ENCODE peak calls at places on chromosomes 6 and 20, in seven cellular contexts. A, I, F, N, H, M and E are unnamed samples.
A peak's percentile ranks its signal among the peaks of the same experiment; 100 is the strongest.

GRCh38 chr20:63089051-63089907 is 82.5 kb upstream of the BHLHE23 start:
- DNase-seq in H (no peak), A (no peak), F (no peak), M (peak; percentile 48), N (no peak), I (no peak), E (peak; percentile 46)

GRCh38 chr6:135145509-135145865 is 35.6 kb upstream of the MYB start:
- DNase-seq in M (no peak), H (no peak), F (no peak), I (no peak), A (no peak), N (no peak), E (no peak)

GRCh38 chr6:170031684-170032121 is 259.2 kb downstream of the DLL1 start:
- DNase-seq in I (no peak), H (no peak), A (no peak), M (no peak), N (no peak), F (no peak), E (no peak)

GRCh38 chr6:118715371-118715770 is 64.0 kb upstream of the CEP85L start:
- DNase-seq in M (no peak), H (no peak), I (no peak), F (no peak), A (no peak), N (no peak), E (no peak)

GRCh38 chr6:81304486-81304885 is 448.0 kb downstream of the TENT5A start:
- DNase-seq in F (no peak), H (no peak), A (no peak), M (no peak), N (no peak), I (no peak), E (no peak)

GRCh38 chr6:47248446-47248845 is 61.3 kb downstream of the TNFRSF21 start:
- DNase-seq in M (no peak), I (no peak), A (no peak), H (no peak), F (no peak), N (no peak), E (peak; percentile 43)

GRCh38 chr6:111484655-111484974 is 1.6 kb upstream of the REV3L start:
- DNase-seq in F (no peak), A (no peak), H (no peak), M (no peak), N (peak; percentile 11), I (peak; percentile 29), E (no peak)

GRCh38 chr6:108168026-108168463 is 2.2 kb downstream of the NR2E1 start:
- DNase-seq in N (no peak), F (no peak), I (no peak), A (no peak), M (peak; percentile 66), H (no peak), E (no peak)

GRCh38 chr20:7358670-7359069 is 581.6 kb downstream of the HAO1 start:
- DNase-seq in I (no peak), F (no peak), M (no peak), H (no peak), A (no peak), N (no peak), E (no peak)

GRCh38 chr6:320351-321157 is 28.3 kb downstream of the DUSP22 start:
- DNase-seq in F (no peak), H (no peak), A (no peak), M (no peak), N (no peak), I (no peak), E (no peak)

GRCh38 chr6:168208854-168209253 is 110.7 kb downstream of the DACT2 start:
- DNase-seq in A (no peak), H (no peak), M (peak; percentile 69), F (no peak), I (no peak), N (no peak), E (no peak)

GRCh38 chr20:58056021-58056591 is 172.3 kb downstream of the ANKRD60 start:
- DNase-seq in A (no peak), F (no peak), I (no peak), N (no peak), H (no peak), M (peak; percentile 29), E (no peak)

GRCh38 chr6:152170702-152171667 is 363.5 kb downstream of the ESR1 start:
- DNase-seq in F (no peak), H (peak; percentile 89), M (no peak), N (peak; percentile 75), I (peak; percentile 94), A (no peak), E (no peak)

DNA sequence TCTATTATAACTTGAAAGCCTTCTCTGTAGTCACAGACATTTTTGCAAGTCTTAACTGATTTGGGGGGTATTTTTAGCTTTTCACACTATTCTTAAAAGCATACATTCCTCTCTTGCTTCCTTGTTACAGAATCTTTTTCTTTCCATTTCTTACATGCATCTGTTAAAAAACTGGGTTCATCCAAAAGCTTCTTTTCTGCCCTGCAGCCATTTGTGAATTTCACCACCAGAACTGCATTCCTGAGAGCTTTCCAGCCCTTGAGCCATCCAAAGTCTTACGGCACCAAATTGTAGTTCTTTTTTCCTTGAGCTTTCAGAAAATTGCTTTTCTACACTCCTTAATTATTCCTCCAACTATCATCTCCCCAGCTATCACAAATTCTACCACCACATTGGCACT is 19.7 kb upstream of the GSTA4 start:
- DNase-seq in A (no peak), H (no peak), F (no peak), M (no peak), N (peak; percentile 30), I (no peak), E (no peak)
- TF ChIP-seq RFX5 in A (no peak), H (no peak), F (no peak), M (no peak), N (no peak), I (no peak), E (no peak)

DNA sequence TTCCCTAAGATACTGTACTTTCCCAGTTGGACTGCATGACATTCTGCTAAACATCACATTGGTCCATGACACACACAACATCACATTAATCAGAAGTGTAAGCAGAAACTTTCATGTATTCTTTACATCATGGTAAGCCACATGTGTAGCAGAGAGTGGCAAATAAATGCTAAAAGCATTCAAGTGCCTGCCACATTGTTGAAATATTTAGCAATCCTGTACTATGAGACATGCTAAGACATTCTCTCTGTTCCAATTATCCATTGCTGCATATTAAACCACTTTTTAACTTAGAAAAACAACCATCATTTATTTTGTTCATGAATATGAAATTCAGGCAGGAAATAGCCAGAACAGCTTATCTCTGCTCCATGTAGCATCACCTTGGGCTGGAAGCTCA is 207.7 kb upstream of the GJE1 start:
- DNase-seq in N (peak; percentile 28), A (no peak), F (no peak), M (no peak), I (no peak), H (no peak), E (no peak)
- TF ChIP-seq RFX5 in N (no peak), A (no peak), F (no peak), M (no peak), I (no peak), H (no peak), E (no peak)

DNA sequence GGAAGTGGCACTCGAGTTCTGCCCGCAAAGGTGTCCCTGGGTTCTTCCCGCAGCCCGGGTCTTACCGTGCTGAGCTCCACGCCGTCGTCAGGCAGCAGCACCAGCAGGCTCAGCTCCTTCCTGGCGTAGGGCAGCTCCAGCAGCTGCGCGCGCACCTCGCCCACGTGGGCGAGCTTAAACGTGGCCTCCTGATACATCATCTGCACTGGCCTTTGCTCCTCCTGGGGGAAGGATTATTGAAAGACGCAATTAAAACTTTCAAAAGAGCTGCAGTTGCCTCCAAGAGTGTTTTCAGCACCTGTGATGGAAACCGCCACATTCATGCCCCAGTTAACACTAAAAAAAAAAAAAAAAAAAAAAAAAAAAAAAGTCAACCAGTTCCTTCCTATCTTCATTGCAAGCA is 11.3 kb downstream of the SERPINB9 start:
- DNase-seq in A (no peak), N (no peak), M (no peak), F (no peak), H (peak; percentile 89), I (no peak), E (no peak)
- TF ChIP-seq RFX5 in A (no peak), N (no peak), M (no peak), F (no peak), H (peak; percentile 55), I (no peak), E (no peak)

DNA sequence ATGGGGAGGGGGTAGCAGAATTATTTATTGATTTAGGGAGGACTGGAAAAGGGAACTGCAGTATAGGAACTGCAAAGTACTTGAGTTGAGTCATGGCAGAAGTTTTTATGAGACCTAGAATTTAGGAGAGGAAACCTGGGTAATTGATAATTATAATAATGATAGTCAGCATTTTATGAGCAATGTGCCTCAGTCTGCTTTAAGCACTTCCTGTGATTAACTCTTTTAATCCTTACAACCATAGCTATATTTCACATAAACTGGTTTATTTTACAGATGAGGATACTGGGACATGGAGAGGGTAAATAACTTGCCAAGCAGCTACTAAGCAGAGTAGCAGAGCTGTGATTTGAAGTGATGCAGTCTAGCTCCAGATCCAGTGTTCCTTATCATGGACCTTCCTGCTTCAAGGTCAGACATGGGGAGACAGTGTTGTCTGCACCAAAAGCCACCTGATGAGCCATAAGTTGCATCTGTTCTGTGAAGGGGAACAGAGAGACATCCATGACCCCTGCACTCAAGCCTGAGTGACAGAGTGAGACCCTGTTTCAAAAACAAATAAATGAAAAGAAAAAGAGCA is 13.6 kb downstream of the LRRC1 start:
- DNase-seq in N (no peak), H (no peak), M (no peak), A (no peak), F (no peak), I (no peak), E (no peak)
- TF ChIP-seq RFX5 in N (no peak), H (no peak), M (no peak), A (no peak), F (no peak), I (no peak), E (no peak)

DNA sequence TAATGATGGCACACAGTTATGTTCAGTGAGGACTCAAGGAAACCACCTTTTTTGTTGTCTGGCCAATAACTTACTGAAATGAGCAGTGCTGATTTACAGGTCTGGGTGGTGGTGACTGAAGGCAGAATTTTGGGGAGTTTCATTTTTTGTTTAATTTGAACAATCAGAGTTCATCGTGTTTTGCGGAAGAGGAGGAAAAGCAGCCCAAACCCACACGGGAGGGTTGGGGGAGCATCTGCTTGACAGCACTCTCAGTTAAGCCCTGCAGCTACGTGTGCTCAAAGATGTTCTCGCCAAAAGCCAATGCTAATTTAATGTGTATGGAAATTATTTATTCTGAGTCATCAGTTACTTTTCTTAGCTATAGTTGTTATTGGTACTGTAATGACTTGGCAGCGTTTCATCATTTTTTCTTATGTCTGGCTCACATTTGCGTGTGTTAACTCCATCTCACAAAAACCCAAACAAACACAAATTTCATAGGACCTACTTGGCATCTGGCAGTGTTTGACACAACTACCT is 89.2 kb downstream of the UST start:
- DNase-seq in N (peak; percentile 96), H (no peak), F (no peak), M (no peak), A (no peak), I (no peak), E (no peak)
- TF ChIP-seq RFX5 in N (no peak), H (no peak), F (no peak), M (no peak), A (no peak), I (no peak), E (no peak)